ENCODE peak calls at places on chromosomes 6 and 20, in ten cellular contexts. K is esophagus muscularis mucosa, W is suprapubic skin, C is A549, L is ovary, T is tibial nerve, U is HepG2, H is stomach, G is transverse colon, D is K562. S is an unnamed sample.

GRCh38 chr20:58888521-58889333 is 36.2 kb downstream of the GNAS start:
- DNase-seq in G (peak; percentile 87), U (peak; percentile 76), T (peak; percentile 58), D (peak; percentile 81), H (peak; percentile 82), K (no peak), C (no peak), L (peak; percentile 85), W (peak; percentile 92), S (peak; percentile 78)

GRCh38 chr6:13308332-13308731 is 20.0 kb downstream of the TBC1D7 start:
- DNase-seq in U (no peak), K (peak; percentile 26), D (no peak), H (no peak), L (no peak), W (no peak), C (no peak), T (no peak), G (no peak), S (no peak)

GRCh38 chr6:158488065-158488464 is 71.8 kb upstream of the TMEM181 start:
- DNase-seq in G (no peak), K (no peak), D (no peak), T (no peak), W (no peak), U (no peak), C (peak; percentile 36), L (no peak), H (no peak), S (no peak)

GRCh38 chr6:167116109-167116837 is 6.6 kb upstream of the CCR6 start:
- DNase-seq in G (no peak), K (no peak), U (no peak), C (no peak), W (no peak), H (no peak), T (no peak), L (no peak), D (no peak), S (peak; percentile 62)

GRCh38 chr20:50003253-50003656 is 20.5 kb downstream of the SNAI1 start:
- DNase-seq in W (no peak), U (no peak), D (no peak), K (no peak), G (no peak), C (peak; percentile 42), L (no peak), H (no peak), T (no peak), S (no peak)

GRCh38 chr20:47354388-47354709 is 2.1 kb downstream of the ZMYND8 start:
- DNase-seq in C (no peak), T (no peak), L (no peak), D (no peak), K (no peak), W (no peak), G (no peak), U (no peak), H (no peak), S (no peak)

GRCh38 chr6:1821188-1822183 is 211.8 kb downstream of the FOXC1 start:
- DNase-seq in C (no peak), W (no peak), H (no peak), G (no peak), T (no peak), L (no peak), U (peak; percentile 14), D (no peak), K (no peak), S (no peak)

GRCh38 chr20:62742979-62743776 is 34.5 kb downstream of the NTSR1 start:
- DNase-seq in H (no peak), W (no peak), G (peak; percentile 3), K (no peak), U (no peak), D (no peak), L (peak; percentile 7), T (no peak), C (no peak), S (peak; percentile 14)

GRCh38 chr6:52341861-52342260 is 20.1 kb upstream of the PAQR8 start:
- DNase-seq in G (no peak), T (no peak), H (no peak), W (no peak), K (no peak), C (no peak), U (no peak), L (no peak), D (no peak), S (no peak)

GRCh38 chr6:88561974-88562736 is 396.0 kb upstream of the CNR1 start:
- DNase-seq in K (peak; percentile 50), C (no peak), L (peak; percentile 68), H (no peak), D (no peak), T (no peak), G (no peak), U (no peak), W (no peak), S (no peak)

GRCh38 chr6:3929281-3929798 is 80.2 kb downstream of the FAM50B start:
- DNase-seq in L (peak; percentile 35), C (no peak), K (peak; percentile 92), W (no peak), U (no peak), D (no peak), G (no peak), T (no peak), H (no peak), S (no peak)

GRCh38 chr6:55175778-55176084 is 1.4 kb downstream of the HCRTR2 start:
- DNase-seq in C (no peak), W (no peak), H (no peak), U (no peak), G (no peak), T (no peak), K (no peak), D (no peak), L (no peak), S (no peak)

GRCh38 chr6:14240411-14241166 is 123.0 kb downstream of the CD83 start:
- DNase-seq in H (no peak), W (no peak), G (no peak), L (no peak), C (no peak), K (no peak), U (no peak), D (no peak), T (no peak), S (no peak)

DNA sequence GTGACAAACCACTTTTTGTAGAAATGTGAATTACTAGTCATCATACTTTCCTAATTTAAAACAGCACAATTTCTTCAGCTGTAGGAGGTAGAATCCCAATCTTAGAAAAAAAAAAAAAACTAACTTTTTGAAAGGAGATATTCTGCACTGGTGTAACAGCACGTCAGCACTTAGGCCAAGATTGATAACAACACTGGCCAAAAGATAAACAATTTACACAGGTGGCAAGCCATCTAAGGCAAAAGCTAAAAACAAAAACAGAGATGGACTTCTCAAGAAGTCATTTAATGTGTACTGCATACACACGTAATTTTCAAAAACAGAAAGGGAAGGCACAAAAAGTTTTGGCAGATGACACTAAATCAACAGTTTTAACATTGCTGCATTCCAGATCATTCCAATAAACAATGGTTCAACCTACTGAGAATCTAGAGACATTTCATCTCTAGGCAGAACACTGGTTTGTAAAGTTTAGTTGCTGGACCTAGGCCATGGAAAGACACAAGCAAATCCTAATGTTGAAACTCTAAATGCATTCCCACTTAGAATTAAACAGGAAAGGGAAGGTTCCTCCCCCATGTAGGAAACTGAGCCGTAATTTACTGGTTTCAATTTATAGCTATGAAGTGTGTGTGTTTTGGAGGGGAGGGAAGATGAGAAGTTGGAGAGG is 1.4 kb downstream of the GCLC start:
- DNase-seq in T (no peak), D (no peak), U (no peak), G (no peak), C (no peak), W (no peak), L (no peak), K (no peak), H (no peak), S (no peak)
- H3K4me1 ChIP-seq in T (peaks cover 19% of the 10 kb centered on the region), D (peaks cover 46% of the 10 kb centered on the region), U (peaks cover 77% of the 10 kb centered on the region), G (peaks cover 14% of the 10 kb centered on the region), C (peaks cover 49% of the 10 kb centered on the region), W (peaks cover 35% of the 10 kb centered on the region), L (peaks cover 3% of the 10 kb centered on the region), K (peaks cover 24% of the 10 kb centered on the region), H (peaks cover 77% of the 10 kb centered on the region), S (peaks cover 16% of the 10 kb centered on the region)

DNA sequence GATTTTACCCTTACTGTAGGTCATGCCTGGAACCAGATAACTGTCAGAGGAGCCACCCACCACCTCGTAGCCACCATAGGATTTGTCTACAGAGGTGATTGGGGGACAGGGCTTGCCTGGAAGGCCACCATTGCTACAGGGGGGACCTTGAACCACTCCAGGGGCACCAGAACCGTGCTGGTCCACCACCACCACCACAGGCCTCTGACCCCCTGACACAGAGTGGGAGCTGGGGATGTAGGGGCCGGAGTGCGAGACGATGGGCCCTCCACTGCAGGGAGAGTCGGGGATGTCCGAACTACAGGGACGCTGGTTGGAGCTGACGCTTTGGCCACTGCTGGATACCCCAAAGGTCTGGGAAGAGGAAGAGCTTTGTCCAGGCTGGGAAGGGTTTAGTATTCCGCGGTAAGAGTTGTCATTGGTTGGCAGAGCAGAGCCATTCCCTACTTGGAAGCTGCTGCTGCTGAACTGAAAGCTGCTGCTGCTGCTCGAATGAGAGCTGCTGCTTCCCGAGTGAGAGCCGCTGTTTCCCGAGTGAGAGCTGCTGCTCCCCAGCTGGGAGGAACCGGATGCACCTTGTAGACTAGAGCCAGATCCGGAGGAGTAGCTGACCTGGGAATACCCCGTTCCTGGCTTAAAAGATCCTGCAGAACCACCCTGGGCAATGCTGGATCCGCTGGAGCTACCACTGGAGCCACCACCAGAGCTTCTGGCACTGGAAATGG is 2.2 kb downstream of the PSORS1C1 start:
- DNase-seq in K (no peak), D (no peak), H (no peak), T (no peak), W (no peak), C (no peak), L (no peak), G (no peak), U (no peak), S (no peak)
- TF ChIP-seq EP300 in K (no peak), D (no peak), H (no peak), T (peak; percentile 20), W (no peak), C (no peak), L (no peak), G (no peak), U (no peak), S (no peak)

GRCh38 chr6:10591411-10592160 is 70.4 kb downstream of the GCNT2 start:
- DNase-seq in C (no peak), H (no peak), W (no peak), G (no peak), U (no peak), L (no peak), T (no peak), D (no peak), K (no peak), S (no peak)
- H3K4me1 ChIP-seq in C (peaks cover 7% of the 10 kb centered on the region), H (peaks cover 26% of the 10 kb centered on the region), W (no peaks in the 10 kb centered on the region), G (peaks cover 2% of the 10 kb centered on the region), U (no peaks in the 10 kb centered on the region), L (no peaks in the 10 kb centered on the region), T (no peaks in the 10 kb centered on the region), D (peaks cover 9% of the 10 kb centered on the region), K (no peaks in the 10 kb centered on the region), S (no peaks in the 10 kb centered on the region)

GRCh38 chr6:147941143-147941542 is 401.5 kb upstream of the SASH1 start:
- DNase-seq in K (no peak), U (no peak), L (no peak), T (no peak), D (no peak), H (no peak), C (no peak), G (no peak), W (no peak), S (no peak)
- TF ChIP-seq EP300 in K (no peak), U (no peak), L (no peak), T (no peak), D (no peak), H (no peak), C (no peak), G (no peak), W (no peak), S (no peak)

S was measured in upper lobe of left lung.